ENCODE peak calls at places on chromosome 7, in eight cellular contexts. T is WERI-Rb-1; D is activated naive CD8-positive, alpha-beta T cell treated with anti-CD3 and anti-CD28 coated beads for 36 hours; S is SHP77 treated with DMSO at 0.1 percent for 48 hours; L is fibroblast of pulmonary artery; M is AG08396; W is HT1080; K is KBM-7. R is an unnamed sample.

GRCh38 chr7:56287429-56288138 is 171.4 kb upstream of the NUPR2 start:
- DNase-seq in T (peak; percentile 20), D (peak; percentile 1), S (no peak), L (no peak), M (peak; percentile 13), W (no peak), K (peak; percentile 63), R (no peak)

GRCh38 chr7:98323597-98324322 is 42.3 kb downstream of the BRI3 start:
- DNase-seq in T (peak; percentile 49), D (no peak), S (no peak), L (peak; percentile 26), M (peak; percentile 49), W (no peak), K (no peak), R (no peak)

GRCh38 chr7:27179503-27180430 is 5.3 kb downstream of the HOXA11 start:
- DNase-seq in T (peak; percentile 62), D (peak; percentile 68), S (no peak), L (peak; percentile 43), M (peak; percentile 94), W (no peak), K (peak; percentile 90), R (peak; percentile 85)

GRCh38 chr7:127322351-127322750 is 69.6 kb upstream of the GRM8 start:
- DNase-seq in T (no peak), D (no peak), S (no peak), L (no peak), M (no peak), W (no peak), K (no peak), R (no peak)

GRCh38 chr7:90788057-90788456 is 191.9 kb downstream of the CDK14 start:
- DNase-seq in T (no peak), D (no peak), S (no peak), L (no peak), M (no peak), W (no peak), K (no peak), R (no peak)

GRCh38 chr7:100632951-100633717 is 8.2 kb downstream of the TFR2 start:
- DNase-seq in T (peak; percentile 68), D (peak; percentile 72), S (no peak), L (peak; percentile 24), M (no peak), W (no peak), K (peak; percentile 71), R (no peak)

GRCh38 chr7:106841896-106842390 is 23.1 kb upstream of the PIK3CG start:
- DNase-seq in T (no peak), D (no peak), S (no peak), L (no peak), M (no peak), W (no peak), K (peak; percentile 26), R (no peak)

GRCh38 chr7:73758581-73759138 is 11.4 kb downstream of the CLDN3 start:
- DNase-seq in T (no peak), D (no peak), S (no peak), L (no peak), M (no peak), W (no peak), K (no peak), R (no peak)

GRCh38 chr7:38756521-38756920 is 125.3 kb upstream of the AMPH start:
- DNase-seq in T (no peak), D (no peak), S (no peak), L (peak; percentile 60), M (no peak), W (no peak), K (no peak), R (no peak)

GRCh38 chr7:77727936-77728701 is 31.9 kb downstream of the RSBN1L start:
- DNase-seq in T (no peak), D (no peak), S (peak; percentile 5), L (peak; percentile 47), M (peak; percentile 13), W (no peak), K (peak; percentile 9), R (no peak)

GRCh38 chr7:155521007-155521742 is 25.2 kb downstream of the CNPY1 start:
- DNase-seq in T (no peak), D (no peak), S (no peak), L (no peak), M (no peak), W (no peak), K (no peak), R (no peak)

GRCh38 chr7:137276194-137276593 is 67.3 kb downstream of the PTN start:
- DNase-seq in T (no peak), D (no peak), S (no peak), L (no peak), M (no peak), W (no peak), K (no peak), R (no peak)

GRCh38 chr7:95636140-95636539 is 39.8 kb upstream of the PDK4 start:
- DNase-seq in T (no peak), D (no peak), S (no peak), L (no peak), M (no peak), W (peak; percentile 60), K (no peak), R (no peak)

GRCh38 chr7:20624666-20625385 is 9.4 kb downstream of the ABCB5 start:
- DNase-seq in T (no peak), D (no peak), S (no peak), L (no peak), M (no peak), W (no peak), K (no peak), R (no peak)

GRCh38 chr7:28054531-28055160 is 125.9 kb downstream of the JAZF1 start:
- DNase-seq in T (no peak), D (no peak), S (no peak), L (no peak), M (no peak), W (no peak), K (peak; percentile 31), R (no peak)

GRCh38 chr7:95843286-95843685 is 70.9 kb downstream of the DYNC1I1 start:
- DNase-seq in T (no peak), D (no peak), S (no peak), L (peak; percentile 13), M (no peak), W (no peak), K (no peak), R (no peak)

GRCh38 chr7:19984231-19984632 is 210.8 kb upstream of the TMEM196 start:
- DNase-seq in T (peak; percentile 42), D (peak; percentile 2), S (no peak), L (no peak), M (no peak), W (peak; percentile 20), K (no peak), R (no peak)

GRCh38 chr7:17062433-17063383 is 180.9 kb upstream of the AGR3 start:
- DNase-seq in T (no peak), D (no peak), S (no peak), L (peak; percentile 42), M (no peak), W (no peak), K (no peak), R (no peak)

GRCh38 chr7:74013539-74014272 is 14.3 kb upstream of the ELN start:
- DNase-seq in T (peak; percentile 74), D (no peak), S (no peak), L (no peak), M (no peak), W (no peak), K (no peak), R (no peak)

GRCh38 chr7:1018334-1018695 is 26.0 kb upstream of the GPR146 start:
- DNase-seq in T (no peak), D (no peak), S (no peak), L (no peak), M (no peak), W (no peak), K (no peak), R (no peak)

GRCh38 chr7:55078465-55079372 is 59.9 kb downstream of the EGFR start:
- DNase-seq in T (no peak), D (no peak), S (no peak), L (no peak), M (no peak), W (no peak), K (no peak), R (no peak)

GRCh38 chr7:9507281-9507680 is 1073.9 kb downstream of the NXPH1 start:
- DNase-seq in T (no peak), D (no peak), S (no peak), L (peak; percentile 1), M (no peak), W (peak; percentile 31), K (no peak), R (no peak)

GRCh38 chr7:152313879-152314604 is 121.8 kb downstream of the KMT2C start:
- DNase-seq in T (no peak), D (no peak), S (peak; percentile 73), L (peak; percentile 98), M (peak; percentile 26), W (peak; percentile 77), K (peak; percentile 68), R (peak; percentile 48)

GRCh38 chr7:511476-512145 is 8.0 kb downstream of the PDGFA start:
- DNase-seq in T (no peak), D (no peak), S (no peak), L (no peak), M (no peak), W (no peak), K (no peak), R (no peak)

GRCh38 chr7:115782716-115783460 is 247.7 kb downstream of the TFEC start:
- DNase-seq in T (peak; percentile 47), D (no peak), S (peak; percentile 14), L (no peak), M (no peak), W (no peak), K (no peak), R (no peak)

GRCh38 chr7:123811056-123811455 is 33.9 kb upstream of the HYAL4 start:
- DNase-seq in T (no peak), D (no peak), S (no peak), L (peak; percentile 80), M (no peak), W (no peak), K (no peak), R (no peak)

GRCh38 chr7:27170936-27171635 is 3.0 kb downstream of the HOXA10 start:
- DNase-seq in T (no peak), D (no peak), S (no peak), L (no peak), M (no peak), W (peak; percentile 50), K (no peak), R (no peak)

GRCh38 chr7:47198159-47198558 is 383.8 kb downstream of the TNS3 start:
- DNase-seq in T (no peak), D (no peak), S (no peak), L (no peak), M (no peak), W (peak; percentile 21), K (no peak), R (no peak)

GRCh38 chr7:31735991-31736982 is 49.3 kb downstream of the PPP1R17 start:
- DNase-seq in T (peak; percentile 68), D (no peak), S (peak; percentile 32), L (peak; percentile 71), M (peak; percentile 65), W (peak; percentile 58), K (peak; percentile 65), R (peak; percentile 63)

GRCh38 chr7:47846117-47846836 is 102.0 kb downstream of the PKD1L1 start:
- DNase-seq in T (no peak), D (no peak), S (no peak), L (peak; percentile 51), M (peak; percentile 62), W (peak; percentile 53), K (no peak), R (no peak)